ENCODE peak calls at places on chromosomes 4 and X, in nine cellular contexts. P, L, Y, M, H, W, Z, O and S are unnamed samples.

GRCh38 chrX:1401611-1402430 is 9.9 kb upstream of the SLC25A6 start:
- DNase-seq in Y (no peak), Z (no peak), W (no peak), H (no peak), P (no peak), M (no peak), L (no peak), O (no peak), S (no peak)

GRCh38 chrX:120791013-120791643 is 84.5 kb downstream of the CT47B1 start:
- DNase-seq in W (no peak), L (no peak), O (peak; percentile 87), M (no peak), H (peak; percentile 75), Y (no peak), P (no peak), Z (peak; percentile 23), S (no peak)

GRCh38 chr4:108171541-108172230 is 3.0 kb upstream of the LEF1 start:
- DNase-seq in M (peak; percentile 63), L (no peak), Y (no peak), O (no peak), W (peak; percentile 77), Z (no peak), P (peak; percentile 83), H (no peak), S (peak; percentile 38)

GRCh38 chr4:71862315-71862714 is 78.4 kb upstream of the GC start:
- DNase-seq in O (no peak), Z (no peak), P (no peak), H (no peak), W (no peak), Y (no peak), L (no peak), M (no peak), S (no peak)

GRCh38 chrX:120790118-120790517 is 85.5 kb downstream of the CT47B1 start:
- DNase-seq in Y (no peak), P (peak; percentile 4), W (peak; percentile 64), H (peak; percentile 58), M (peak; percentile 73), L (peak; percentile 34), Z (peak; percentile 29), O (peak; percentile 69), S (no peak)

GRCh38 chrX:97639526-97639925 is 755.8 kb downstream of the RPA4 start:
- DNase-seq in M (peak; percentile 91), H (no peak), Y (peak; percentile 74), Z (no peak), O (no peak), L (no peak), W (peak; percentile 31), P (no peak), S (no peak)

GRCh38 chr4:76326515-76326914 is 20.0 kb downstream of the STBD1 start:
- DNase-seq in H (no peak), W (no peak), Z (no peak), P (no peak), Y (no peak), L (no peak), M (no peak), O (no peak), S (no peak)

GRCh38 chrX:1281511-1281910 is 12.9 kb downstream of the CSF2RA start:
- DNase-seq in L (no peak), W (no peak), Z (no peak), H (no peak), O (no peak), M (no peak), Y (no peak), P (no peak), S (no peak)

GRCh38 chr4:189367832-189368231 is 572.8 kb upstream of the FRG1 start:
- DNase-seq in H (no peak), M (no peak), Y (no peak), L (no peak), P (no peak), W (no peak), O (no peak), Z (no peak), S (no peak)

GRCh38 chrX:44439242-44439641 is 95.8 kb upstream of the EFHC2 start:
- DNase-seq in Z (no peak), L (no peak), H (no peak), P (no peak), Y (no peak), M (no peak), W (no peak), O (no peak), S (no peak)

GRCh38 chr4:182643801-182644311 is 273.3 kb downstream of the DCTD start:
- DNase-seq in H (peak; percentile 14), Y (no peak), Z (peak; percentile 69), W (no peak), O (no peak), P (no peak), M (peak; percentile 24), L (no peak), S (no peak)

GRCh38 chr4:163448541-163449203 is 24.9 kb downstream of the TKTL2 start:
- DNase-seq in W (peak; percentile 36), L (no peak), H (no peak), O (no peak), M (no peak), Y (no peak), P (no peak), Z (peak; percentile 26), S (no peak)

GRCh38 chr4:145168578-145169187 is 11.7 kb downstream of the OTUD4 start:
- DNase-seq in Z (no peak), H (no peak), W (no peak), P (no peak), O (no peak), L (peak; percentile 5), M (no peak), Y (no peak), S (no peak)

GRCh38 chr4:11130195-11130975 is 298.3 kb downstream of the HS3ST1 start:
- DNase-seq in L (no peak), Z (no peak), P (no peak), H (peak; percentile 4), M (peak; percentile 44), O (no peak), W (no peak), Y (no peak), S (no peak)

GRCh38 chr4:75800972-75801371 is 76.6 kb downstream of the USO1 start:
- DNase-seq in M (no peak), W (no peak), L (no peak), P (no peak), H (peak; percentile 16), Y (no peak), Z (no peak), O (no peak), S (no peak)

GRCh38 chr4:76341063-76341462 is 34.5 kb downstream of the STBD1 start:
- DNase-seq in H (peak; percentile 15), P (no peak), L (peak; percentile 41), Z (peak; percentile 31), W (no peak), M (no peak), Y (no peak), O (no peak), S (no peak)

GRCh38 chr4:23456864-23457263 is 433.0 kb downstream of the PPARGC1A start:
- DNase-seq in Y (no peak), H (no peak), L (no peak), W (no peak), O (no peak), P (no peak), M (no peak), Z (no peak), S (no peak)

GRCh38 chr4:78691333-78691732 is 84.8 kb upstream of the BMP2K start:
- DNase-seq in Z (no peak), W (no peak), P (no peak), H (no peak), O (no peak), L (peak; percentile 76), M (no peak), Y (no peak), S (no peak)

GRCh38 chr4:47551682-47552081 is 66.6 kb downstream of the ATP10D start:
- DNase-seq in Z (no peak), M (no peak), L (no peak), W (no peak), O (no peak), P (no peak), Y (no peak), H (no peak), S (no peak)

GRCh38 chrX:16528620-16529019 is 121.3 kb upstream of the S100G start:
- DNase-seq in O (no peak), Y (no peak), Z (no peak), H (no peak), M (no peak), W (no peak), P (peak; percentile 61), L (no peak), S (no peak)

GRCh38 chr4:95599777-95600436 is 51.1 kb upstream of the UNC5C start:
- DNase-seq in Z (no peak), Y (no peak), H (no peak), P (no peak), M (no peak), L (no peak), O (no peak), W (no peak), S (no peak)

GRCh38 chr4:177051473-177052060 is 258.1 kb upstream of the NEIL3 start:
- DNase-seq in P (no peak), Y (no peak), M (peak; percentile 19), H (no peak), W (no peak), Z (no peak), O (peak; percentile 15), L (peak; percentile 26), S (no peak)

GRCh38 chr4:54390670-54391069 is 161.6 kb downstream of the PDGFRA start:
- DNase-seq in Z (no peak), L (no peak), H (no peak), Y (no peak), W (no peak), M (no peak), O (no peak), P (no peak), S (no peak)

GRCh38 chr4:1380368-1381151 is 25.7 kb downstream of the NKX1-1 start:
- DNase-seq in W (no peak), M (no peak), Y (no peak), O (peak; percentile 9), H (no peak), Z (no peak), P (no peak), L (no peak), S (no peak)

GRCh38 chr4:155377281-155377680 is 516 bp upstream of the MAP9 start:
- DNase-seq in P (no peak), L (no peak), M (no peak), Z (no peak), O (no peak), H (peak; percentile 13), W (no peak), Y (no peak), S (no peak)

GRCh38 chrX:1242901-1243402 is 25.7 kb upstream of the CSF2RA start:
- DNase-seq in W (no peak), L (no peak), P (no peak), Y (no peak), Z (no peak), O (no peak), H (no peak), M (peak; percentile 78), S (no peak)

GRCh38 chr4:102452854-102453253 is 48.3 kb upstream of the NFKB1 start:
- DNase-seq in H (no peak), M (no peak), Y (no peak), O (no peak), Z (no peak), P (no peak), L (no peak), W (no peak), S (no peak)

GRCh38 chr4:6478546-6479220 is 6.3 kb upstream of the PPP2R2C start:
- DNase-seq in M (no peak), L (no peak), P (no peak), Y (no peak), W (no peak), O (no peak), Z (no peak), H (no peak), S (no peak)

GRCh38 chr4:182369211-182369610 is 126.0 kb downstream of the TENM3 start:
- DNase-seq in H (no peak), Z (no peak), M (no peak), P (no peak), Y (no peak), L (no peak), W (no peak), O (no peak), S (no peak)

GRCh38 chr4:82248903-82249632 is 124.7 kb downstream of the HNRNPD start:
- DNase-seq in W (no peak), Y (no peak), P (no peak), Z (no peak), O (no peak), H (no peak), L (no peak), M (no peak), S (no peak)

GRCh38 chr4:44638091-44638490 is 13.3 kb downstream of the YIPF7 start:
- DNase-seq in M (no peak), Z (no peak), W (no peak), O (no peak), L (no peak), H (no peak), Y (no peak), P (no peak), S (no peak)